ENCODE peak calls at places on chromosome 3, in eight cellular contexts. One of them, this sample, is unnamed.

GRCh38 chr3:46370784-46371183 is at the start of gene CCR5:
- DNase-seq in RWPE2: no peak
- DNase-seq in breast epithelium: no peak
- DNase-seq in spleen: no peak
- DNase-seq in ascending aorta: no peak
- DNase-seq in adrenal gland: no peak
- DNase-seq in trophoblast cell: peak; percentile 33
- DNase-seq in colonic mucosa: no peak
- DNase-seq in this sample: no peak

GRCh38 chr3:36991923-36992805 is 767 bp downstream of the EPM2AIP1 start:
- DNase-seq in RWPE2: no peak
- DNase-seq in breast epithelium: no peak
- DNase-seq in spleen: no peak
- DNase-seq in ascending aorta: peak; percentile 67
- DNase-seq in adrenal gland: peak; percentile 72
- DNase-seq in trophoblast cell: no peak
- DNase-seq in colonic mucosa: no peak
- DNase-seq in this sample: no peak

GRCh38 chr3:105440113-105440512 is 73.4 kb downstream of the ALCAM start:
- DNase-seq in RWPE2: no peak
- DNase-seq in breast epithelium: no peak
- DNase-seq in spleen: no peak
- DNase-seq in ascending aorta: no peak
- DNase-seq in adrenal gland: no peak
- DNase-seq in trophoblast cell: no peak
- DNase-seq in colonic mucosa: no peak
- DNase-seq in this sample: no peak

GRCh38 chr3:195013962-195014361 is 257.0 kb downstream of the XXYLT1 start:
- DNase-seq in RWPE2: no peak
- DNase-seq in breast epithelium: no peak
- DNase-seq in spleen: no peak
- DNase-seq in ascending aorta: peak; percentile 40
- DNase-seq in adrenal gland: no peak
- DNase-seq in trophoblast cell: no peak
- DNase-seq in colonic mucosa: no peak
- DNase-seq in this sample: no peak

GRCh38 chr3:127233371-127233770 is 40.4 kb downstream of the PRR23E start:
- DNase-seq in RWPE2: no peak
- DNase-seq in breast epithelium: no peak
- DNase-seq in spleen: no peak
- DNase-seq in ascending aorta: no peak
- DNase-seq in adrenal gland: no peak
- DNase-seq in trophoblast cell: no peak
- DNase-seq in colonic mucosa: no peak
- DNase-seq in this sample: no peak

GRCh38 chr3:174667386-174667785 is 191.7 kb upstream of the NAALADL2 start:
- DNase-seq in RWPE2: no peak
- DNase-seq in breast epithelium: no peak
- DNase-seq in spleen: no peak
- DNase-seq in ascending aorta: no peak
- DNase-seq in adrenal gland: no peak
- DNase-seq in trophoblast cell: no peak
- DNase-seq in colonic mucosa: no peak
- DNase-seq in this sample: no peak

GRCh38 chr3:31275583-31275982 is 257.1 kb upstream of the STT3B start:
- DNase-seq in RWPE2: no peak
- DNase-seq in breast epithelium: no peak
- DNase-seq in spleen: no peak
- DNase-seq in ascending aorta: no peak
- DNase-seq in adrenal gland: no peak
- DNase-seq in trophoblast cell: no peak
- DNase-seq in colonic mucosa: no peak
- DNase-seq in this sample: no peak

GRCh38 chr3:192339214-192339613 is 388.1 kb downstream of the FGF12 start:
- DNase-seq in RWPE2: no peak
- DNase-seq in breast epithelium: no peak
- DNase-seq in spleen: no peak
- DNase-seq in ascending aorta: no peak
- DNase-seq in adrenal gland: no peak
- DNase-seq in trophoblast cell: no peak
- DNase-seq in colonic mucosa: no peak
- DNase-seq in this sample: no peak

GRCh38 chr3:160259589-160259988 is 34.4 kb downstream of the C3orf80 start:
- DNase-seq in RWPE2: no peak
- DNase-seq in breast epithelium: no peak
- DNase-seq in spleen: no peak
- DNase-seq in ascending aorta: no peak
- DNase-seq in adrenal gland: no peak
- DNase-seq in trophoblast cell: no peak
- DNase-seq in colonic mucosa: no peak
- DNase-seq in this sample: no peak

GRCh38 chr3:50448752-50449539 is 54.5 kb downstream of the CACNA2D2 start:
- DNase-seq in RWPE2: no peak
- DNase-seq in breast epithelium: no peak
- DNase-seq in spleen: no peak
- DNase-seq in ascending aorta: no peak
- DNase-seq in adrenal gland: no peak
- DNase-seq in trophoblast cell: no peak
- DNase-seq in colonic mucosa: no peak
- DNase-seq in this sample: peak; percentile 41

GRCh38 chr3:168909260-168909659 is 754.3 kb downstream of the MECOM start:
- DNase-seq in RWPE2: no peak
- DNase-seq in breast epithelium: no peak
- DNase-seq in spleen: no peak
- DNase-seq in ascending aorta: no peak
- DNase-seq in adrenal gland: no peak
- DNase-seq in trophoblast cell: no peak
- DNase-seq in colonic mucosa: no peak
- DNase-seq in this sample: no peak

GRCh38 chr3:23495507-23495906 is 292.4 kb downstream of the UBE2E2 start:
- DNase-seq in RWPE2: no peak
- DNase-seq in breast epithelium: no peak
- DNase-seq in spleen: no peak
- DNase-seq in ascending aorta: no peak
- DNase-seq in adrenal gland: no peak
- DNase-seq in trophoblast cell: no peak
- DNase-seq in colonic mucosa: no peak
- DNase-seq in this sample: no peak

GRCh38 chr3:133880287-133880686 is 15.4 kb downstream of the RAB6B start:
- DNase-seq in RWPE2: no peak
- DNase-seq in breast epithelium: no peak
- DNase-seq in spleen: peak; percentile 54
- DNase-seq in ascending aorta: peak; percentile 39
- DNase-seq in adrenal gland: peak; percentile 53
- DNase-seq in trophoblast cell: no peak
- DNase-seq in colonic mucosa: no peak
- DNase-seq in this sample: no peak

GRCh38 chr3:32886296-32886695 is 65.1 kb upstream of the CCR4 start:
- DNase-seq in RWPE2: no peak
- DNase-seq in breast epithelium: no peak
- DNase-seq in spleen: no peak
- DNase-seq in ascending aorta: no peak
- DNase-seq in adrenal gland: no peak
- DNase-seq in trophoblast cell: no peak
- DNase-seq in colonic mucosa: no peak
- DNase-seq in this sample: no peak

GRCh38 chr3:49775538-49775937 is 10.8 kb downstream of the IP6K1 start:
- DNase-seq in RWPE2: no peak
- DNase-seq in breast epithelium: no peak
- DNase-seq in spleen: no peak
- DNase-seq in ascending aorta: peak; percentile 33
- DNase-seq in adrenal gland: peak; percentile 74
- DNase-seq in trophoblast cell: no peak
- DNase-seq in colonic mucosa: no peak
- DNase-seq in this sample: no peak

GRCh38 chr3:30180305-30181275 is 425.8 kb upstream of the TGFBR2 start:
- DNase-seq in RWPE2: no peak
- DNase-seq in breast epithelium: no peak
- DNase-seq in spleen: no peak
- DNase-seq in ascending aorta: no peak
- DNase-seq in adrenal gland: no peak
- DNase-seq in trophoblast cell: no peak
- DNase-seq in colonic mucosa: no peak
- DNase-seq in this sample: no peak

GRCh38 chr3:30650348-30650995 is 44.1 kb downstream of the TGFBR2 start:
- DNase-seq in RWPE2: no peak
- DNase-seq in breast epithelium: no peak
- DNase-seq in spleen: no peak
- DNase-seq in ascending aorta: no peak
- DNase-seq in adrenal gland: no peak
- DNase-seq in trophoblast cell: no peak
- DNase-seq in colonic mucosa: no peak
- DNase-seq in this sample: no peak

GRCh38 chr3:168620854-168621253 is 525.1 kb upstream of the GOLIM4 start:
- DNase-seq in RWPE2: no peak
- DNase-seq in breast epithelium: no peak
- DNase-seq in spleen: no peak
- DNase-seq in ascending aorta: no peak
- DNase-seq in adrenal gland: peak; percentile 55
- DNase-seq in trophoblast cell: peak; percentile 1
- DNase-seq in colonic mucosa: peak; percentile 21
- DNase-seq in this sample: no peak

GRCh38 chr3:65174713-65175112 is 486.9 kb upstream of the ADAMTS9 start:
- DNase-seq in RWPE2: no peak
- DNase-seq in breast epithelium: no peak
- DNase-seq in spleen: no peak
- DNase-seq in ascending aorta: no peak
- DNase-seq in adrenal gland: no peak
- DNase-seq in trophoblast cell: no peak
- DNase-seq in colonic mucosa: no peak
- DNase-seq in this sample: no peak

GRCh38 chr3:163547045-163547692 is 1531.1 kb downstream of the SI start:
- DNase-seq in RWPE2: no peak
- DNase-seq in breast epithelium: no peak
- DNase-seq in spleen: no peak
- DNase-seq in ascending aorta: no peak
- DNase-seq in adrenal gland: no peak
- DNase-seq in trophoblast cell: no peak
- DNase-seq in colonic mucosa: no peak
- DNase-seq in this sample: no peak

GRCh38 chr3:66439666-66440344 is 61.0 kb downstream of the LRIG1 start:
- DNase-seq in RWPE2: no peak
- DNase-seq in breast epithelium: no peak
- DNase-seq in spleen: no peak
- DNase-seq in ascending aorta: no peak
- DNase-seq in adrenal gland: no peak
- DNase-seq in trophoblast cell: no peak
- DNase-seq in colonic mucosa: no peak
- DNase-seq in this sample: no peak

GRCh38 chr3:12518266-12519028 is 26.9 kb downstream of the MKRN2OS start:
- DNase-seq in RWPE2: no peak
- DNase-seq in breast epithelium: no peak
- DNase-seq in spleen: no peak
- DNase-seq in ascending aorta: no peak
- DNase-seq in adrenal gland: no peak
- DNase-seq in trophoblast cell: no peak
- DNase-seq in colonic mucosa: no peak
- DNase-seq in this sample: no peak

GRCh38 chr3:6799264-6799915 is 61.5 kb upstream of the GRM7 start:
- DNase-seq in RWPE2: no peak
- DNase-seq in breast epithelium: no peak
- DNase-seq in spleen: no peak
- DNase-seq in ascending aorta: no peak
- DNase-seq in adrenal gland: peak; percentile 54
- DNase-seq in trophoblast cell: peak; percentile 6
- DNase-seq in colonic mucosa: peak; percentile 62
- DNase-seq in this sample: peak; percentile 53

GRCh38 chr3:111621535-111621934 is 26.4 kb upstream of the ZBED2 start:
- DNase-seq in RWPE2: no peak
- DNase-seq in breast epithelium: no peak
- DNase-seq in spleen: no peak
- DNase-seq in ascending aorta: no peak
- DNase-seq in adrenal gland: no peak
- DNase-seq in trophoblast cell: peak; percentile 28
- DNase-seq in colonic mucosa: no peak
- DNase-seq in this sample: no peak

GRCh38 chr3:101940521-101940992 is 91.2 kb downstream of the NFKBIZ start:
- DNase-seq in RWPE2: peak; percentile 77
- DNase-seq in breast epithelium: no peak
- DNase-seq in spleen: peak; percentile 82
- DNase-seq in ascending aorta: peak; percentile 74
- DNase-seq in adrenal gland: no peak
- DNase-seq in trophoblast cell: no peak
- DNase-seq in colonic mucosa: no peak
- DNase-seq in this sample: peak; percentile 83
- H3K4me1 ChIP-seq in RWPE2: peaks cover 39% of the 10 kb centered on the region
- H3K4me1 ChIP-seq in breast epithelium: no peaks in the 10 kb centered on the region
- H3K4me1 ChIP-seq in spleen: peaks cover 75% of the 10 kb centered on the region
- H3K4me1 ChIP-seq in ascending aorta: peaks cover 24% of the 10 kb centered on the region
- H3K4me1 ChIP-seq in adrenal gland: no peaks in the 10 kb centered on the region
- H3K4me1 ChIP-seq in trophoblast cell: no peaks in the 10 kb centered on the region
- H3K4me1 ChIP-seq in colonic mucosa: peaks cover 8% of the 10 kb centered on the region
- H3K4me1 ChIP-seq in this sample: peaks cover 2% of the 10 kb centered on the region

GRCh38 chr3:178987745-178988144 is 83.9 kb downstream of the ZMAT3 start:
- DNase-seq in RWPE2: no peak
- DNase-seq in breast epithelium: no peak
- DNase-seq in spleen: no peak
- DNase-seq in ascending aorta: no peak
- DNase-seq in adrenal gland: no peak
- DNase-seq in trophoblast cell: no peak
- DNase-seq in colonic mucosa: no peak
- DNase-seq in this sample: no peak
- H3K9me3 ChIP-seq in RWPE2: peaks cover 5% of the 10 kb centered on the region
- H3K9me3 ChIP-seq in breast epithelium: peaks cover 21% of the 10 kb centered on the region
- H3K9me3 ChIP-seq in spleen: peaks cover 77% of the 10 kb centered on the region
- H3K9me3 ChIP-seq in ascending aorta: peaks cover 5% of the 10 kb centered on the region
- H3K9me3 ChIP-seq in adrenal gland: peaks cover 7% of the 10 kb centered on the region
- H3K9me3 ChIP-seq in trophoblast cell: peaks cover 12% of the 10 kb centered on the region
- H3K9me3 ChIP-seq in colonic mucosa: peaks cover 11% of the 10 kb centered on the region
- H3K9me3 ChIP-seq in this sample: peaks cover 3% of the 10 kb centered on the region

DNA sequence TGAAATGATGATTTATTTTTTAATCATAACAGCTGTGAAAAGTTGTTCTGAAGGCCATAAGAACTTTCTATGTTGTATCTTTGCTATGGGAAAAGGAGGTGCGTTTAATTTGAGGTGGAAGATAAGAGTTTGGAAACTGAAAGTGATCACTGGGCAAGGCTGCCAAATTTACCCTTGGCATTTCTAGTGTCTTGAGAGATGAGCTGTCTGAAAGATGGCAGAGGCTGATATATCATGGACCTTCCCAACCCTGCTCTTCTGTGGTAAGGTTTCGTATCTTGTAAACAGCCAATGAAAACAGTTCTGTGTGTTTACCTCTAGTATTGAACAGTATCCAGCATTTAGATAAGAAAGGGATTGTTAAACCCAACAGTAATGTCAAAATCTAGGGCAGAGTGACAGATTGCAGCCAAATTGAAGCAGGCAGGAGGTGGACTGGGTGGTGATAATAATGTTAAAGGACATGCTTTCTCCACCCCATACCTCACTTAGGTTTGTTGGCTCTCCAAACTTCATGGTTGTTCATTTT is 15.8 kb upstream of the NFKBIZ start:
- DNase-seq in RWPE2: no peak
- DNase-seq in breast epithelium: no peak
- DNase-seq in spleen: no peak
- DNase-seq in ascending aorta: no peak
- DNase-seq in adrenal gland: peak; percentile 67
- DNase-seq in trophoblast cell: no peak
- DNase-seq in colonic mucosa: no peak
- DNase-seq in this sample: no peak
- H3K4me3 ChIP-seq in RWPE2: no peak overlapping the region
- H3K4me3 ChIP-seq in breast epithelium: no peak overlapping the region
- H3K4me3 ChIP-seq in spleen: no peak overlapping the region
- H3K4me3 ChIP-seq in ascending aorta: no peak overlapping the region
- H3K4me3 ChIP-seq in adrenal gland: no peak overlapping the region
- H3K4me3 ChIP-seq in trophoblast cell: no peak overlapping the region
- H3K4me3 ChIP-seq in colonic mucosa: no peak overlapping the region
- H3K4me3 ChIP-seq in this sample: no peak overlapping the region

GRCh38 chr3:152282813-152283212 is 14.1 kb downstream of the MBNL1 start:
- DNase-seq in RWPE2: no peak
- DNase-seq in breast epithelium: no peak
- DNase-seq in spleen: no peak
- DNase-seq in ascending aorta: no peak
- DNase-seq in adrenal gland: no peak
- DNase-seq in trophoblast cell: no peak
- DNase-seq in colonic mucosa: no peak
- DNase-seq in this sample: no peak
- H3K4me1 ChIP-seq in RWPE2: peaks cover 32% of the 10 kb centered on the region
- H3K4me1 ChIP-seq in breast epithelium: peaks cover 24% of the 10 kb centered on the region
- H3K4me1 ChIP-seq in spleen: peaks cover 95% of the 10 kb centered on the region
- H3K4me1 ChIP-seq in ascending aorta: peaks cover 52% of the 10 kb centered on the region
- H3K4me1 ChIP-seq in adrenal gland: peaks cover 16% of the 10 kb centered on the region
- H3K4me1 ChIP-seq in trophoblast cell: no peaks in the 10 kb centered on the region
- H3K4me1 ChIP-seq in colonic mucosa: peaks cover 9% of the 10 kb centered on the region
- H3K4me1 ChIP-seq in this sample: peaks cover 10% of the 10 kb centered on the region

This sample was measured in right cardiac atrium.